ENCODE peak calls at places on chromosomes 16 and 17, in four cellular contexts. B, X, T and W are unnamed samples.

GRCh38 chr16:23909792-23910418 is 74.1 kb downstream of the PRKCB start:
- DNase-seq in B (no peak), X (no peak), T (no peak), W (no peak)

GRCh38 chr17:60577147-60577925 is 22.7 kb upstream of the PPM1D start:
- DNase-seq in B (peak), X (no peak), T (peak), W (peak)

GRCh38 chr16:974001-974601 is 3.3 kb upstream of the LMF1 start:
- DNase-seq in B (no peak), X (no peak), T (no peak), W (no peak)

GRCh38 chr16:54150861-54151260 is 135.7 kb downstream of the IRX3 start:
- DNase-seq in B (no peak), X (no peak), T (no peak), W (no peak)

GRCh38 chr17:66633322-66633965 is 201.5 kb upstream of the CACNG5 start:
- DNase-seq in B (no peak), X (no peak), T (peak), W (peak)

GRCh38 chr17:2545393-2545792 is 33.7 kb upstream of the METTL16 start:
- DNase-seq in B (peak), X (peak), T (no peak), W (no peak)

GRCh38 chr16:66512589-66513404 is 37.1 kb downstream of the TK2 start:
- DNase-seq in B (peak), X (no peak), T (peak), W (no peak)

GRCh38 chr16:53147500-53148065 is 92.8 kb downstream of the CHD9 start:
- DNase-seq in B (no peak), X (no peak), T (no peak), W (no peak)

GRCh38 chr16:80974649-80975376 is 31.9 kb downstream of the CMC2 start:
- DNase-seq in B (no peak), X (no peak), T (peak), W (no peak)

GRCh38 chr16:85835956-85836705 is 36.6 kb downstream of the COX4I1 start:
- DNase-seq in B (no peak), X (no peak), T (no peak), W (no peak)

GRCh38 chr16:50323335-50324011 is 45.3 kb downstream of the BRD7 start:
- DNase-seq in B (peak), X (no peak), T (peak), W (no peak)

GRCh38 chr17:57288753-57289121 is 32.4 kb downstream of the MSI2 start:
- DNase-seq in B (no peak), X (no peak), T (no peak), W (no peak)

GRCh38 chr17:63042443-63042842 is 76.4 kb downstream of the TANC2 start:
- DNase-seq in B (no peak), X (no peak), T (no peak), W (no peak)

GRCh38 chr17:65047939-65048338 is 8.6 kb downstream of the GNA13 start:
- DNase-seq in B (no peak), X (no peak), T (no peak), W (peak)

GRCh38 chr17:82483836-82484235 is 25.3 kb downstream of the NARF start:
- DNase-seq in B (no peak), X (no peak), T (no peak), W (no peak)

GRCh38 chr17:6184508-6184907 is 114.3 kb downstream of the WSCD1 start:
- DNase-seq in B (no peak), X (no peak), T (no peak), W (no peak)

GRCh38 chr17:3012926-3013581 is 50.4 kb downstream of the OR1D5 start:
- DNase-seq in B (peak), X (peak), T (peak), W (peak)

GRCh38 chr16:74607967-74608356 is 1.0 kb upstream of the GLG1 start:
- DNase-seq in B (no peak), X (no peak), T (peak), W (no peak)
- TF ChIP-seq CTCF in B (no peak), X (no peak), T (no peak), W (no peak)

DNA sequence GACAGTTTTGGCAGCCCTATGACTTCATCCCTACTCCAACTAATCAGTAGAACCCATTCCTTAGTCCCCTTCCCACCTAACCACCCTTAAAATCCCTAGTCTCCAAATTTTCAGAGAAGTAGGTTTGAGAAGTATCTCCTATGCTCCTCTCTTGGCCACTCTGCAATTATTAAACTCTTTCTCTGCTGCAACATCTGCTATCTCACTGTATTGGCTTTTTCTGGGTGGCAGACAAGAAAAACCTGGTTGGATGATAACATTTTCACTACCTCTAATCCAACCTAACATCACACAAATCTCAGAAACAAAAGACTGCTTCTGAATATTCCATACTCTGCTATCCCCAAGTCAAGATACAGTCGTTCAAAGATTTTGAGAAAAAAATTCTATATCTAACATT is 542.4 kb upstream of the SOX9 start:
- DNase-seq in B (no peak), X (no peak), T (no peak), W (no peak)
- TF ChIP-seq CTCF in B (no peak), X (no peak), T (no peak), W (no peak)

GRCh38 chr16:21026846-21027245 is 123.8 kb downstream of the DNAH3 start:
- DNase-seq in B (no peak), X (no peak), T (no peak), W (no peak)

GRCh38 chr16:21033707-21034106 is 116.9 kb downstream of the DNAH3 start:
- DNase-seq in B (peak), X (no peak), T (no peak), W (no peak)

GRCh38 chr16:21023509-21024202 is 123.1 kb downstream of the LYRM1 start:
- DNase-seq in B (no peak), X (no peak), T (peak), W (peak)

GRCh38 chr16:21033264-21033663 is 117.4 kb downstream of the DNAH3 start:
- DNase-seq in B (no peak), X (no peak), T (no peak), W (no peak)

GRCh38 chr16:21028728-21029127 is 121.9 kb downstream of the DNAH3 start:
- DNase-seq in B (no peak), X (no peak), T (no peak), W (no peak)
- TF ChIP-seq CTCF in B (no peak), X (no peak), T (no peak), W (no peak)

GRCh38 chr17:39527220-39527813 is 66.0 kb downstream of the CDK12 start:
- DNase-seq in B (no peak), X (no peak), T (peak), W (peak)
- TF ChIP-seq CTCF in B (peak), X (peak), T (peak), W (peak)

DNA sequence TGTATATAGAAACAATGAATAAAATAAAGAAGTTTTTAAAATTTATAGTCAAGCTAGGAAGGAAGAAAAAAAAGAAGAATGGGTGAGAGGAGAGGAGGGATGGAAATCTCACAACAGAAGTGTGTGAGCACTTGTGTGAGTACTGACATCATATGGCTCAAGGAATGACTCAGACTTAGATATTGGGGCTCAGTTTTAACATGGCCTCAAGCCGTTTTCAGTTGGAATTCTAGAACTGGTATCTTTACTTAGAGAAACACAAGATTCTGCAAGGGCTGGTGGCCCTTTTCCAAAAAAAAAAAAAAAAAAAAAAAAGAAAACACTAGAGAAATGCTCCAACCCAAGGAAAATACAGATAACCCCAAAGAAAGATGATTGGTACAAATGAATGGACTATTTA is 55.1 kb downstream of the STXBP4 start:
- DNase-seq in B (no peak), X (no peak), T (peak), W (no peak)
- TF ChIP-seq CTCF in B (no peak), X (no peak), T (no peak), W (no peak)

GRCh38 chr17:21242780-21243515 is 10.3 kb downstream of the NATD1 start:
- DNase-seq in B (no peak), X (no peak), T (no peak), W (no peak)

GRCh38 chr17:21240375-21241055 is 12.7 kb downstream of the NATD1 start:
- DNase-seq in B (no peak), X (no peak), T (no peak), W (no peak)

GRCh38 chr17:21241564-21241963 is 11.6 kb downstream of the NATD1 start:
- DNase-seq in B (no peak), X (no peak), T (no peak), W (no peak)

GRCh38 chr17:21242026-21242700 is 11.0 kb downstream of the NATD1 start:
- DNase-seq in B (no peak), X (no peak), T (peak), W (no peak)

DNA sequence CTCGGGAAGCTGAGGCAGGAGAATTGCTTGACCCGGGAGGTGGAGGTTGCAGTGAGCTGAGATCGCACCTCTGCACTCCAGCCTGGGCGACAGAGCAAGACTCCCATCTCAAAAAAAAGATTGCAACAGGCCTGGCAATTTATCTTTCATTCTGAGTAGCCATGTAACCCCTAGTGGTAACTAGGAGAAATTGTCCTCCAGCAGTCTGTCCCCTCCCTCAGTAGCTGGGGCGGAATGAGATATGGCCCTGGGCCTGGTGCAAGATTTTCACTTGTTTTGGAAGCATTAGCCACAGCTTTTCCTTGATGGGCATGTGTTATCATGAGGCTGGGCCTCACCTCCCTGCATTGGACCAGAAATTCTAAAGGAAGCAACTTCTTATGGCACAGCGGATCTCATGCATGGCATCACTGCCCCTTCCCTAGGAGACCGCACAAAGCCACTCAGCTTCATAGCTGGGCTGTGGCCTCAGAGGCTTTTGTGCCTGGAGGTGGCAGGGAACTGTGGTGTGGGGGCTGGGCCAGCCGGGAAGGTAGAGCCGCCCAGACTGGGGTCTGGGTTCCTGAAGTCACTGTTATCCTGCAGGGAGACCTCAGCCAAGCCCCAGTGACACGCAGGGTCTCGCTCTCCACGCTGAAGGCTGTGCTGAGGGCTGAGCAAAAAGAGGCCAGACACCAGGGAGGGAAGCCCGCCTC is 13.4 kb downstream of the NATD1 start:
- DNase-seq in B (no peak), X (no peak), T (peak), W (peak)
- TF ChIP-seq CTCF in B (peak), X (peak), T (peak), W (peak)